ENCODE peak calls at places on chromosomes 5 and 9, in ten cellular contexts. Z is sigmoid colon; D is uterus; B is prostate gland; F is GM23248; E is OCI-LY7; W is coronary artery; P is ovary; A is hepatocyte; U is CD8-positive, alpha-beta T cell. T is an unnamed sample.
A peak's percentile ranks its signal among the peaks of the same experiment; 100 is the strongest.

GRCh38 chr5:137954131-137954879 is 65.0 kb downstream of the PKD2L2 start:
- DNase-seq in Z (peak; percentile 79), U (no peak), A (peak; percentile 74), D (peak; percentile 81), F (peak; percentile 96), B (peak; percentile 9), W (no peak), P (no peak), E (no peak), T (no peak)

GRCh38 chr9:72982161-72982799 is 29.4 kb upstream of the ALDH1A1 start:
- DNase-seq in A (no peak), D (no peak), F (peak; percentile 25), E (no peak), W (no peak), P (no peak), Z (no peak), B (no peak), U (no peak), T (no peak)

GRCh38 chr9:79176298-79176697 is 395.5 kb upstream of the TLE4 start:
- DNase-seq in U (no peak), W (no peak), Z (no peak), D (no peak), A (no peak), E (no peak), P (no peak), B (no peak), F (peak; percentile 55), T (no peak)

GRCh38 chr9:131330814-131331600 is 41.5 kb downstream of the PLPP7 start:
- DNase-seq in D (no peak), A (no peak), Z (peak; percentile 39), B (no peak), E (no peak), F (no peak), U (no peak), P (no peak), W (no peak), T (no peak)

GRCh38 chr9:3842839-3843238 is 317.0 kb upstream of the RFX3 start:
- DNase-seq in Z (no peak), B (no peak), W (no peak), D (no peak), E (no peak), P (no peak), F (peak; percentile 12), A (no peak), U (no peak), T (no peak)

GRCh38 chr5:14603141-14603540 is 21.5 kb downstream of the OTULINL start:
- DNase-seq in U (no peak), W (no peak), B (no peak), D (no peak), A (no peak), P (no peak), E (no peak), F (no peak), Z (no peak), T (no peak)

GRCh38 chr9:72633966-72634365 is 112.6 kb downstream of the TMC1 start:
- DNase-seq in W (no peak), D (no peak), Z (no peak), F (peak; percentile 91), P (no peak), A (no peak), E (no peak), B (no peak), U (no peak), T (no peak)

GRCh38 chr5:135883441-135883840 is 12.2 kb downstream of the IL9 start:
- DNase-seq in E (peak; percentile 16), F (no peak), D (no peak), A (no peak), Z (no peak), P (no peak), U (no peak), B (no peak), W (no peak), T (no peak)

GRCh38 chr5:131193106-131193505 is 22.4 kb downstream of the LYRM7 start:
- DNase-seq in W (no peak), U (no peak), P (no peak), E (no peak), F (no peak), B (no peak), D (no peak), A (no peak), Z (no peak), T (no peak)

GRCh38 chr5:9283021-9283420 is 262.9 kb downstream of the SEMA5A start:
- DNase-seq in D (no peak), Z (no peak), F (peak; percentile 74), P (no peak), A (no peak), E (no peak), B (no peak), W (no peak), U (no peak), T (no peak)

GRCh38 chr5:73031839-73032238 is 76.0 kb downstream of the FCHO2 start:
- DNase-seq in P (no peak), A (peak; percentile 5), E (no peak), D (peak; percentile 20), B (no peak), U (no peak), F (peak; percentile 84), Z (no peak), W (no peak), T (peak; percentile 1)

GRCh38 chr5:157494178-157494830 is 34.3 kb downstream of the NIPAL4 start:
- DNase-seq in B (no peak), A (no peak), F (no peak), U (no peak), E (no peak), W (no peak), D (no peak), P (no peak), Z (peak; percentile 25), T (no peak)

GRCh38 chr9:124632077-124632621 is 125.0 kb upstream of the NR5A1 start:
- DNase-seq in B (no peak), D (no peak), Z (no peak), A (no peak), W (no peak), E (no peak), U (no peak), F (peak; percentile 70), P (no peak), T (no peak)

GRCh38 chr9:77907581-77907980 is 124.0 kb downstream of the GNAQ start:
- DNase-seq in Z (no peak), U (no peak), P (no peak), A (no peak), F (peak; percentile 49), B (no peak), D (no peak), W (no peak), E (no peak), T (no peak)

GRCh38 chr9:107809859-107810492 is 320.4 kb upstream of the KLF4 start:
- DNase-seq in A (peak; percentile 54), Z (no peak), P (no peak), U (no peak), B (no peak), W (no peak), F (peak; percentile 56), D (peak; percentile 22), E (no peak), T (no peak)

GRCh38 chr5:65927497-65928340 is 1.3 kb downstream of the ERBIN start:
- DNase-seq in P (no peak), F (peak; percentile 84), U (peak; percentile 12), A (peak; percentile 62), Z (no peak), D (no peak), E (peak; percentile 68), B (peak; percentile 42), W (no peak), T (no peak)

GRCh38 chr9:127149463-127150390 is 27.3 kb upstream of the ANGPTL2 start:
- DNase-seq in F (no peak), B (no peak), W (no peak), Z (peak; percentile 27), A (no peak), E (no peak), U (no peak), D (peak; percentile 7), P (no peak), T (no peak)
- H3K27ac ChIP-seq in F (no peak overlapping the region), B (no peak overlapping the region), W (no peak overlapping the region), Z (no peak overlapping the region), A (no peak overlapping the region), E (no peak overlapping the region), U (no peak overlapping the region), D (no peak overlapping the region), P (no peak overlapping the region), T (no peak overlapping the region)

DNA sequence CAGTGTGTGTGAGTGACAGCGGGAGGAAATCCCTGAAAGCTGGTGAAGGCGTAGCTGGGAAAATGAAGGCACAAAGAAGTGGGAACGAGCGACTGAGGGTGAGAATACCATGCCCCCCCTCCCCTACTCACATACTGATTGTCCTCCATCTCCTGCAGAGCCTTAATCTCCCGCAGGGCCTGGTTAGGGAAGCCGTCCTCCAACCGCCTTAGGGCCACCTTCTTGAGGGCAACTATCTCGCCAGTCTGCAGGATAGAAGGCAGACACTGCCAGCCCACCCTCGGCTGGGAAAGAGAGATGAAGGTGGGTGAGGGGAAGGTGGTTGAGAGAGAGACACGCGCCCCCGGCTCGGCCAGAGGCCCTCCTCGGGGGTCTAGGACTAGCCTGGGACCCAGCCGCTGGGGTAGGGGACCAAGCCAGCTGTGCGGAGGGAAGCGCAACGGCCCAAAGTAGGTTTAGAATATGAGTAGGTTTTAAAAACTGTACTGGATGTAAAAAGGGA is 491 bp downstream of the CDK20 start:
- DNase-seq in B (no peak), A (peak; percentile 22), P (peak; percentile 47), D (no peak), E (no peak), F (no peak), W (no peak), Z (no peak), U (no peak), T (no peak)
- H3K27ac ChIP-seq in B (peak overlapping the region; percentile 85), A (peak overlapping the region; percentile 82), P (no peak overlapping the region), D (peak overlapping the region; percentile 58), E (no peak overlapping the region), F (no peak overlapping the region), W (peak overlapping the region; percentile 8), Z (peak overlapping the region; percentile 72), U (peak overlapping the region; percentile 86), T (peak overlapping the region; percentile 82)

DNA sequence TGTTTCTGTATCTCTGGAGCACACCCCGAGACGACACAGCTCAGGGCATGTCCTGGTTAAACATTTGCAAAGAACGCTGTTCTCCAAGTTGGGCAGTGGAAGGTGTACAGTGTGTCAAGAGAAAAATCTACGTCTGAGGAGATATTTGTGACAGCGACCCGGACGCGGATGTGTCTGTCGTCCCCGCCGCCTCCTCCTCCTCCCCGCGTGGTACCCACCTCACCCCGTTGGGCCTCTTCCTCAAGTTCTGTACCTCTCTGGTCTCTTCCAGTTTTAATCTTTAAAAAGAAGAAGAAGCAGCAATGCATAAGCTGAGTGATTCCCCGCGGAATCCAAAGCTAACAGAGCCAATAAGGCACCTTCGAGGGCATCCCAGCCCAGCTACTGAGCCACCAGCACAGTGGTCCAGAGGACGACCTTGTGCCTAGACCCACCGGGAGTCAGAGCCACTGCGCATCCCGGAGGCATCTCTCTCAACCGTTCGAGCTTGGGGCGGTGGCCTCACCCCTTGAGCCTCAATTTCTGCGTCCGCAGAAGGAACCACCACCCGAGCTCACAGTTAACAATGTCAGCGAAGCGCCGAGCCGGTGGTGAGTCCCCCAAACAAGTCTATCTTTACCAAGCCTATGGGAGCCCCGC is 467 bp downstream of the C9orf78 start:
- DNase-seq in E (peak; percentile 33), F (peak; percentile 65), P (no peak), A (peak; percentile 23), U (peak; percentile 49), W (no peak), Z (no peak), B (no peak), D (no peak), T (no peak)
- H3K27ac ChIP-seq in E (peak overlapping the region; percentile 47), F (peak overlapping the region; percentile 58), P (peak overlapping the region; percentile 41), A (peak overlapping the region; percentile 83), U (peak overlapping the region; percentile 89), W (peak overlapping the region; percentile 96), Z (peak overlapping the region; percentile 92), B (peak overlapping the region; percentile 68), D (peak overlapping the region; percentile 93), T (peak overlapping the region; percentile 68)

GRCh38 chr5:123460296-123460729 is 37.1 kb upstream of the CEP120 start:
- DNase-seq in W (no peak), E (no peak), F (no peak), U (no peak), B (no peak), P (no peak), A (peak; percentile 66), Z (no peak), D (no peak), T (no peak)
- H3K27ac ChIP-seq in W (no peak overlapping the region), E (no peak overlapping the region), F (no peak overlapping the region), U (no peak overlapping the region), B (no peak overlapping the region), P (no peak overlapping the region), A (peak overlapping the region; percentile 77), Z (no peak overlapping the region), D (no peak overlapping the region), T (no peak overlapping the region)

T was measured in substantia nigra.